ENCODE peak calls at places on chromosomes 5 and 9, in five cellular contexts. O is NB4, V is AG04449, F is mucosa of descending colon, N is left ventricle myocardium inferior. W is an unnamed sample.

GRCh38 chr9:109124089-109124488 is 4.3 kb upstream of the TMEM245 start:
- DNase-seq in O (no peak), V (no peak), F (no peak), N (no peak), W (no peak)

GRCh38 chr5:80985600-80986228 is 25.6 kb downstream of the RASGRF2 start:
- DNase-seq in O (no peak), V (no peak), F (no peak), N (no peak), W (no peak)

GRCh38 chr5:125926172-125926571 is 497.0 kb upstream of the GRAMD2B start:
- DNase-seq in O (no peak), V (no peak), F (no peak), N (no peak), W (no peak)

GRCh38 chr5:35026280-35026840 is 21.4 kb downstream of the AGXT2 start:
- DNase-seq in O (no peak), V (no peak), F (no peak), N (no peak), W (no peak)

GRCh38 chr5:19767987-19768386 is 220.0 kb downstream of the CDH18 start:
- DNase-seq in O (no peak), V (no peak), F (no peak), N (no peak), W (no peak)

GRCh38 chr5:133731951-133732350 is 119.6 kb upstream of the FSTL4 start:
- DNase-seq in O (no peak), V (no peak), F (no peak), N (no peak), W (no peak)

GRCh38 chr9:99411068-99411467 is 189.0 kb downstream of the SEC61B start:
- DNase-seq in O (no peak), V (no peak), F (no peak), N (no peak), W (peak)

GRCh38 chr5:35026941-35027340 is 20.8 kb downstream of the AGXT2 start:
- DNase-seq in O (no peak), V (no peak), F (no peak), N (no peak), W (no peak)

GRCh38 chr9:82124090-82124489 is 135.5 kb downstream of the SPATA31D1 start:
- DNase-seq in O (no peak), V (peak), F (no peak), N (no peak), W (peak)

DNA sequence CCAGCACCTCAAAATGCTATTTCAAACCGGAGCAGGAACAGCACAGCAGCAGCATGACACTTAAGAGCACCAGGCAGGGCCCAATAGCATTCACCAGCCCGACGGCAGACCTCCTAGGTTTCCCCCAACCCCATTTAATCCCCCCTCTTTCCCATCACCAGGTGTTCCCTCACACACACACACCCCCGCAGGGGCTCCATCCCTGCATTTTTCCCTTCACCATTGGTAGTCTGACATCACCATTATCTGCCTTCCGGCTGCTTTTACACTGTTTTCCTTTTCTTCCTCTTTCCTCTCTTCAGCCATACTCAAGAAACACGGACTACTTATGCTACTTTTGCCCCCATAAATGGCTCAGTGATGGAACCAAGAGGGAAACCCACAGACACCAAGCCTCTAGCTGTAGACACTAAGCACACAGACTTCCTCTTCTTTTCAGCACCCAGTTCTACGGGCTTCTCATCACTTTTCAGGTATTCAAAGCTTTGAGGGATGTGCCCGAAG is 141.7 kb downstream of the TSSK1B start:
- DNase-seq in O (peak), V (no peak), F (no peak), N (no peak), W (peak)
- H3K4me3 ChIP-seq in O (no peak), V (peak), F (no peak), N (peak), W (peak)

GRCh38 chr9:94026816-94027215 is 57.4 kb upstream of the PTPDC1 start:
- DNase-seq in O (no peak), V (no peak), F (no peak), N (no peak), W (no peak)

GRCh38 chr9:94031946-94032345 is 52.3 kb upstream of the PTPDC1 start:
- DNase-seq in O (no peak), V (no peak), F (no peak), N (no peak), W (no peak)

GRCh38 chr9:94030318-94031179 is 53.7 kb upstream of the PTPDC1 start:
- DNase-seq in O (peak), V (peak), F (peak), N (peak), W (peak)

GRCh38 chr9:94031380-94031779 is 52.9 kb upstream of the PTPDC1 start:
- DNase-seq in O (no peak), V (no peak), F (no peak), N (no peak), W (no peak)

GRCh38 chr9:94029932-94030317 is 54.3 kb upstream of the PTPDC1 start:
- DNase-seq in O (no peak), V (no peak), F (no peak), N (no peak), W (no peak)
- TF ChIP-seq CTCF in O (no peak), V (no peak), F (no peak), N (no peak), W (no peak)

DNA sequence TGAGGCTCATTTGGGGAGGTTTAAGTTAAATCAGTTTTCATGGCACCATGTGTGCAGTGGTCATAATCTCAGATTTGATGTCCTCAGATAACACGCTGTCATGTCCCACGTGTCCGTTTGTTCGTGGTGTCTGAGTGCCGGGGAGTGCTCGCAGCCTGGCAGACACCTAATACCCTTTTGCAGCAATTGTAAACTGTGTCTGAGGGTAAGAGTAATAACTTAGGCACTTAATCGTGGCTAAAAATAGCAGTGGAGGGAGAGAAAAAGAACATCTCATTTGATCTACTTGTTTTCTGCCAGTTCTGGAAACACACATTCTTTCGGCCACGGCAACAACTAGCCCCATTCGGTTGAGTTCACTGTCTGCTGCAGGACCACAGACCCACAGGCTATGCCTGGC is 16.4 kb downstream of the ADCY2 start:
- DNase-seq in O (no peak), V (no peak), F (no peak), N (no peak), W (no peak)
- H3K4me3 ChIP-seq in O (no peak), V (no peak), F (no peak), N (no peak), W (no peak)

GRCh38 chr9:92175441-92175840 is 60.2 kb upstream of the SPTLC1 start:
- DNase-seq in O (no peak), V (no peak), F (no peak), N (no peak), W (no peak)

GRCh38 chr9:92177591-92177990 is 62.4 kb upstream of the SPTLC1 start:
- DNase-seq in O (no peak), V (no peak), F (no peak), N (no peak), W (no peak)

GRCh38 chr9:92176800-92177185 is 61.6 kb upstream of the SPTLC1 start:
- DNase-seq in O (no peak), V (no peak), F (no peak), N (no peak), W (no peak)

GRCh38 chr9:92173318-92173717 is 58.1 kb upstream of the SPTLC1 start:
- DNase-seq in O (peak), V (no peak), F (no peak), N (no peak), W (no peak)

GRCh38 chr9:92176068-92176799 is 61.0 kb upstream of the SPTLC1 start:
- DNase-seq in O (peak), V (no peak), F (no peak), N (no peak), W (no peak)
- TF ChIP-seq CTCF in O (peak), V (peak), F (no peak), N (no peak), W (no peak)

GRCh38 chr5:148733601-148734438 is 79.5 kb upstream of the HTR4 start:
- DNase-seq in O (peak), V (peak), F (no peak), N (peak), W (peak)

GRCh38 chr5:148732692-148733091 is 78.4 kb upstream of the HTR4 start:
- DNase-seq in O (no peak), V (no peak), F (no peak), N (no peak), W (no peak)

GRCh38 chr5:148730272-148730954 is 76.1 kb upstream of the HTR4 start:
- DNase-seq in O (no peak), V (peak), F (no peak), N (no peak), W (peak)

GRCh38 chr5:148729182-148729581 is 74.9 kb upstream of the HTR4 start:
- DNase-seq in O (no peak), V (no peak), F (no peak), N (no peak), W (no peak)

DNA sequence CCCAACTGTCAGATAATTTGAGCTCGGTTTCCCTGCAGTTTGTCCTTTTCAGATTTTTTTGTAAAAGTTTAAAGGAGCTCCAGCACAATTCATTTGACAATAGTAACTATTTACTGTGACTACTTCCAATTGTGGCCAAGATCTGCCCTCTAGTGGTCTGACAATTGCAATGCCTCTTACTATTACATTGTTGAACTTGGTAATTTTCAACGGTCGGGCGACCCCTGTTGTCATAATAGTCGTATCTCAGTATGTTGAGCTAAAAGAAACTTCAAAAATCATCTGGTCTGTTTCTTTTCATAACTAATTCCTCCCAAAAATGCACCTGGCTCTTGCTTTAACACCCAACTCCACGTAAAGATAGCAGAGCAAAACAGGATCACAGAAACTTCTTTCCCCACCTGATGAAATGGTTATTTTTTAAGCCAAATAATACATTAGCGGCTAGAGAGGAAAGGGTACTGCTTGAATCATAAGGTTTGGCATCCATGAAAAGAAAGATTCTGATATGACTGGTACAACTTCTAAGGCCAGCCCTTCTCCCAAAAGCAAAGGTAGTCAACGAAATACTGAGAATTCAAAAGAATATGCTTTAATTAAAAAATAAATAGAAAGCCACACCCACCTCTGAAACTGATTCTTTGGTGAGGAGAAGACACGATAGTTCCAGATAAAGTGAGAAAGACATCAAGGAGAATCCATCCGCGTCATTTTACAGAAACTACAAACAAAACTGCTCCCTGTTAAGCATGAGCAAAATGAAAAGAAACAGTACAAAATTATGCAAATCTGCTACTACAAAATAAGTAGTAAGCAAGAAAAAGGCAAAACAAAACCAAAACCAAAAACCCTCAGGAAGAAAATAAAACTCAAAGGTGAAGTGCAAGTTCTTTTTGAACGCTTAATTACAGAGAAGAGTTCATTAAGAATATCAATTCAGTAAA is 76.9 kb upstream of the HTR4 start:
- DNase-seq in O (peak), V (peak), F (no peak), N (peak), W (peak)
- H3K4me3 ChIP-seq in O (no peak), V (no peak), F (no peak), N (peak), W (peak)